ENCODE peak calls at places on chromosomes 1 and 21, in nine cellular contexts. Y is epithelial cell of esophagus; C is GM23338; P is CD8-positive, alpha-beta T cell; G is AG09309; F is fibroblast of pulmonary artery; B is HL-60; Z is keratinocyte; L is AG10803. E is an unnamed sample.

GRCh38 chr1:189499736-189500135 is 977.9 kb downstream of the BRINP3 start:
- DNase-seq in Y (peak; percentile 1), C (no peak), P (no peak), G (no peak), F (no peak), B (no peak), Z (no peak), L (no peak), E (no peak)

GRCh38 chr1:174998569-174999215 is 1.1 kb upstream of the CACYBP start:
- DNase-seq in Y (peak; percentile 73), C (peak; percentile 84), P (peak; percentile 40), G (no peak), F (peak; percentile 48), B (peak; percentile 68), Z (peak; percentile 45), L (peak; percentile 59), E (no peak)

GRCh38 chr21:35015435-35016024 is 33.6 kb downstream of the RUNX1 start:
- DNase-seq in Y (no peak), C (no peak), P (no peak), G (no peak), F (no peak), B (no peak), Z (no peak), L (no peak), E (no peak)

GRCh38 chr1:110130113-110130591 is 17.9 kb downstream of the UBL4B start:
- DNase-seq in Y (peak; percentile 18), C (peak; percentile 89), P (no peak), G (no peak), F (peak; percentile 21), B (no peak), Z (no peak), L (peak; percentile 9), E (no peak)

GRCh38 chr1:153447498-153448170 is 12.8 kb downstream of the S100A7 start:
- DNase-seq in Y (peak; percentile 79), C (no peak), P (no peak), G (peak; percentile 28), F (no peak), B (no peak), Z (no peak), L (peak; percentile 50), E (no peak)

GRCh38 chr1:183293243-183293642 is 107.2 kb downstream of the LAMC2 start:
- DNase-seq in Y (no peak), C (no peak), P (no peak), G (no peak), F (no peak), B (no peak), Z (no peak), L (no peak), E (no peak)

GRCh38 chr1:54225986-54226559 is 26.1 kb downstream of the MRPL37 start:
- DNase-seq in Y (no peak), C (no peak), P (no peak), G (no peak), F (no peak), B (no peak), Z (no peak), L (no peak), E (no peak)

GRCh38 chr1:211133841-211134669 is at the start of gene KCNH1:
- DNase-seq in Y (peak; percentile 50), C (peak; percentile 92), P (peak; percentile 77), G (peak; percentile 27), F (peak; percentile 64), B (peak; percentile 26), Z (peak; percentile 15), L (peak; percentile 69), E (peak; percentile 28)

GRCh38 chr1:47650205-47650604 is 212.4 kb downstream of the FOXD2 start:
- DNase-seq in Y (peak; percentile 99), C (no peak), P (no peak), G (no peak), F (peak; percentile 49), B (no peak), Z (peak; percentile 97), L (peak; percentile 32), E (peak; percentile 99)

GRCh38 chr1:38029725-38030511 is 16.7 kb downstream of the POU3F1 start:
- DNase-seq in Y (peak; percentile 80), C (peak; percentile 53), P (peak; percentile 56), G (no peak), F (peak; percentile 68), B (no peak), Z (no peak), L (peak; percentile 49), E (peak; percentile 50)

GRCh38 chr1:236035681-236036101 is 29.2 kb downstream of the NID1 start:
- DNase-seq in Y (no peak), C (no peak), P (no peak), G (no peak), F (no peak), B (no peak), Z (no peak), L (peak; percentile 46), E (no peak)

GRCh38 chr1:62962014-62962793 is 178.3 kb downstream of the ATG4C start:
- DNase-seq in Y (no peak), C (peak; percentile 23), P (no peak), G (no peak), F (no peak), B (no peak), Z (no peak), L (no peak), E (no peak)

GRCh38 chr1:26357121-26357602 is 3.2 kb upstream of the CRYBG2 start:
- DNase-seq in Y (peak; percentile 93), C (no peak), P (no peak), G (no peak), F (no peak), B (no peak), Z (peak; percentile 74), L (no peak), E (no peak)

GRCh38 chr1:79822053-79822452 is 815.5 kb upstream of the ADGRL4 start:
- DNase-seq in Y (no peak), C (no peak), P (no peak), G (no peak), F (no peak), B (no peak), Z (no peak), L (no peak), E (no peak)

DNA sequence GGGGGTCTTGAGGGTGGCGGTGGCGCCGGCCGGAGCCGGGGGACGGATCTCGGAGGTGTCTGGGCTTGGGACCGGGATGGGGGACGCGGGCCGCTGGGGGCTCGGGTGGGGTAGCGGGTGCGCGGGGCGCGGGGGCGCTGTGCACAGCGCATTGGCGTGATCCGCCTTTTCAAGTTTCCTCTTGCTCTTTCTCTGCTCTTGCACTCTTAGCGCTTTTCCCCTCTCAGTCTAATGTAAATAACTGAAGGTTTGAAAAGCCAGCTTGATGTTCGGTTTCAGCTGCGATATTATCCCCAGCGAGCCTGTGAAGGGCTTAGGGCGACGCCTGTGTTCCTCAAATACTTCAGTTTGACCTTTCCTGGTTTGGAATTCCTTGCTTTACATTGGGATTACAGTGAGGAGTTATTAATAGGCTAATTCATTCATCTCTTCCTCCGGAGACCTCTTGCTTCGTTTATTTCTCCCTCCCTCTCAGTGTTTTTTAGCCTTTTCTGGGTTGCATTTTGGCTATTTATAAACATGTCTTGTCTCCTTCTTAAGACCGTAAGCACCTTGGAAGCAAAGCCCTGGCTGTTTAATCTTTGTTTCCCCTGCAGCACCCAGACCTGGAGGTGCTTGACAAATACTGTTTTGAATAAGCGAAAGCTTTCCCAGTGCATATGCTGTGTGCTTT is 673 bp downstream of the RAB4A start:
- DNase-seq in Y (peak; percentile 24), C (peak; percentile 51), P (peak; percentile 51), G (no peak), F (no peak), B (no peak), Z (no peak), L (peak; percentile 28), E (no peak)
- TF ChIP-seq CTCF in Y (no peak), C (no peak), P (no peak), G (no peak), F (no peak), B (no peak), Z (no peak), L (peak; percentile 2), E (no peak)

GRCh38 chr21:30984897-30985296 is 53.4 kb downstream of the KRTAP19-8 start:
- DNase-seq in Y (no peak), C (no peak), P (no peak), G (no peak), F (no peak), B (no peak), Z (no peak), L (no peak), E (no peak)

GRCh38 chr21:30981403-30981802 is 56.9 kb downstream of the KRTAP19-8 start:
- DNase-seq in Y (no peak), C (peak; percentile 21), P (no peak), G (no peak), F (no peak), B (no peak), Z (no peak), L (no peak), E (no peak)

DNA sequence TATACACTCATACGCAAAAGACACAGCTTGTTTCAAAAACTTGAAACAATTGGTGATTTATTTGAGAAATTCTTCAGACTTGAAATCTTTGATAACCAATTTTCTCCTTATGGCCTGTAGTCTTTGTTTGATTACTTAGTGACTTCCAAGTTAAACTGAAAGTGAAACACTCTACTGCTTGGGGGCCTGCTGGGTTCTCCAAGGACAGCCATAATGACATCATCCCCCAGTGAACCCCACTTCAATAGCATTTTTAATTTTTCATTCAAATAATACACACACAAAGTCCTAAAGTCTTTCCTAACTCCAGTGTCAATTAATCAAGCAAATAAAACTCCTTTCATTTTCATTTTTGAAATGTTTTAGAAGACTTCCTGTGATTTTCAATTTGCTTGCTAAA is 59.2 kb downstream of the KRTAP19-8 start:
- DNase-seq in Y (no peak), C (no peak), P (no peak), G (no peak), F (no peak), B (no peak), Z (no peak), L (no peak), E (no peak)
- H3K4me3 ChIP-seq in Y (no peak overlapping the region), C (no peak overlapping the region), P (no peak overlapping the region), G (no peak overlapping the region), F (no peak overlapping the region), B (no peak overlapping the region), Z (no peak overlapping the region), L (no peak overlapping the region), E (no peak overlapping the region)

DNA sequence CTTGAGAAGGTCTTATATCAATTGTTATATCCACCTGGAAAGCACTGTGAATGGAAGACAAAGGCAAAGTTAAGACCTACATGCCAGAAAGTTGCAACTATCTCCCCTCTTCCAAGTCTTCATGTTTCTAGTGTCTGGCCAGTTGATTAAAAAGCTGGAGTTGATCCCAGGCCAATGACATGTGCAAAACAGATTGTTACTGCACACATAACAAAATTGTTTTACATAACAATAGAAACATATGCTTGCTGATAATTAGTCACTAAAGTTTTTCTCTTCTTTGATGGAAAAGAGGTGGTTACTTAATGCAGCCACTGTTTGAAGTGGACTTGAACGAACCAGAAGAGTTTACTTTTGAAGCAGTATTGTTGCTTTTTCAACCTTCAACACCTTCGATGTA is 158.2 kb downstream of the TGFBR3 start:
- DNase-seq in Y (no peak), C (no peak), P (no peak), G (no peak), F (peak; percentile 51), B (no peak), Z (no peak), L (peak; percentile 85), E (no peak)
- TF ChIP-seq CTCF in Y (no peak), C (no peak), P (no peak), G (no peak), F (no peak), B (no peak), Z (no peak), L (no peak), E (no peak)

DNA sequence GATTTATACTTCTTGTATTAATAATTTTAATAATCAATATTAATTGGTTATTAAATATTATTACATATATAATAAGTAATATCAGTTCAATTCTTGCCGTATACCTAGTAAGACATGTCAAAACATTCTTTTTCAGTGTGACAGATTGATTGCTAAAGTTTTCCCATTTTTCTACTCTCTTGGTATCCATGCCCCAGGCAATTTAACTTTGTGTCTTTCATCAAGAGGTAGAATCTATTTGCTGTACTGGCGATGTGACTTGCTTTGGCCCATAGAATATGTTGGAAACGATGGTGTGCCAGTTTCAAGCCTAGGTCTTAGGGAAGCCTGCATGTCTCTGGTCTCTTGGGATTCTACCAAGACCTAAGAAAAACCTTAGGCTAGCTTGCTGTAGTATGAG is 436.1 kb upstream of the ADAMTS5 start:
- DNase-seq in Y (no peak), C (no peak), P (no peak), G (no peak), F (no peak), B (no peak), Z (no peak), L (no peak), E (no peak)
- H3K4me3 ChIP-seq in Y (no peak overlapping the region), C (no peak overlapping the region), P (no peak overlapping the region), G (no peak overlapping the region), F (no peak overlapping the region), B (no peak overlapping the region), Z (no peak overlapping the region), L (no peak overlapping the region), E (no peak overlapping the region)

E was measured in kidney epithelial cell.